ENCODE peak calls at places on chromosomes 11 and 22, in four cellular contexts. K, G, D and X are unnamed samples.

GRCh38 chr11:43917851-43918250 is 24.6 kb upstream of the C11orf96 start:
- DNase-seq in K (no peak), G (no peak), D (no peak), X (no peak)

GRCh38 chr22:24188705-24189248 is 7.5 kb downstream of the SUSD2 start:
- DNase-seq in K (no peak), G (no peak), D (no peak), X (no peak)

GRCh38 chr11:119721129-119722120 is 7.6 kb downstream of the NECTIN1 start:
- DNase-seq in K (no peak), G (no peak), D (no peak), X (peak; percentile 67)

GRCh38 chr11:105151936-105152554 is 12.5 kb upstream of the CARD18 start:
- DNase-seq in K (no peak), G (no peak), D (no peak), X (no peak)

GRCh38 chr11:86395061-86395551 is 20.4 kb downstream of the CCDC81 start:
- DNase-seq in K (no peak), G (no peak), D (no peak), X (peak; percentile 20)

GRCh38 chr11:33636104-33636503 is 64.5 kb downstream of the C11orf91 start:
- DNase-seq in K (no peak), G (no peak), D (no peak), X (peak; percentile 41)

GRCh38 chr22:41469218-41469851 is 418 bp downstream of the ACO2 start:
- DNase-seq in K (no peak), G (peak; percentile 61), D (peak; percentile 25), X (peak; percentile 14)

GRCh38 chr11:16484434-16484833 is 128.1 kb upstream of the SOX6 start:
- DNase-seq in K (no peak), G (no peak), D (no peak), X (no peak)

GRCh38 chr11:126163074-126163700 is 48.3 kb downstream of the RPUSD4 start:
- DNase-seq in K (no peak), G (no peak), D (no peak), X (peak; percentile 91)

GRCh38 chr22:36256474-36256873 is 3.5 kb downstream of the APOL1 start:
- DNase-seq in K (no peak), G (no peak), D (no peak), X (no peak)

GRCh38 chr11:32510039-32510438 is 73.6 kb upstream of the EIF3M start:
- DNase-seq in K (no peak), G (no peak), D (no peak), X (no peak)

GRCh38 chr11:66784575-66784974 is 55.6 kb upstream of the SPTBN2 start:
- DNase-seq in K (no peak), G (no peak), D (no peak), X (no peak)

GRCh38 chr11:2541881-2542361 is 97.1 kb downstream of the KCNQ1 start:
- DNase-seq in K (no peak), G (no peak), D (no peak), X (no peak)

GRCh38 chr11:65383778-65384177 is 1.3 kb upstream of the SLC25A45 start:
- DNase-seq in K (no peak), G (no peak), D (no peak), X (no peak)

GRCh38 chr11:96486890-96487633 is 97.2 kb downstream of the JRKL start:
- DNase-seq in K (no peak), G (peak; percentile 27), D (no peak), X (no peak)

GRCh38 chr11:107018902-107019493 is 722 bp upstream of the GUCY1A2 start:
- DNase-seq in K (no peak), G (no peak), D (no peak), X (peak; percentile 76)

GRCh38 chr11:33959855-33960400 is 68.1 kb upstream of the LMO2 start:
- DNase-seq in K (no peak), G (no peak), D (no peak), X (no peak)

GRCh38 chr11:69665669-69666068 is 9.5 kb downstream of the LTO1 start:
- DNase-seq in K (no peak), G (no peak), D (no peak), X (no peak)